ENCODE peak calls at places on chromosomes 3 and 15, in nine cellular contexts. Z is SK-MEL-5, P is NCI-H774, Q is WTC11, S is NCI-H1105, T is SHP77, N is RPMI8226, V is uterus, M is germinal center. U is an unnamed sample.

GRCh38 chr3:33202581-33203457 is 15.8 kb downstream of the SUSD5 start:
- DNase-seq in T (no peak), M (no peak), V (no peak), N (no peak), Z (no peak), Q (no peak), P (no peak), S (no peak), U (no peak)

GRCh38 chr15:100934735-100935134 is 15.6 kb downstream of the LRRK1 start:
- DNase-seq in S (no peak), V (no peak), Q (no peak), N (peak), P (no peak), M (no peak), T (no peak), Z (peak), U (no peak)

GRCh38 chr3:42264399-42265058 is 1.5 kb downstream of the CCK start:
- DNase-seq in Q (peak), S (no peak), T (no peak), N (peak), Z (peak), M (no peak), V (no peak), P (no peak), U (no peak)

GRCh38 chr3:16404349-16404895 is 109.1 kb downstream of the RFTN1 start:
- DNase-seq in S (no peak), N (no peak), V (no peak), Z (no peak), P (no peak), M (no peak), Q (no peak), T (no peak), U (no peak)

GRCh38 chr3:155418426-155418825 is 124.9 kb upstream of the STRIT1 start:
- DNase-seq in T (no peak), Q (no peak), V (no peak), P (no peak), Z (no peak), M (no peak), S (peak), N (no peak), U (no peak)

GRCh38 chr15:92811514-92811913 is 88.6 kb upstream of the CHD2 start:
- DNase-seq in S (peak), Z (no peak), Q (no peak), P (peak), M (no peak), T (peak), N (peak), V (no peak), U (no peak)

GRCh38 chr15:41031232-41032078 is 78.2 kb downstream of the CHAC1 start:
- DNase-seq in M (no peak), T (no peak), Q (no peak), P (no peak), N (no peak), V (no peak), S (no peak), Z (no peak), U (no peak)

GRCh38 chr15:32641517-32642059 is at the start of gene SCG5:
- DNase-seq in Z (no peak), N (no peak), V (peak), P (peak), M (no peak), T (peak), S (peak), Q (peak), U (no peak)

GRCh38 chr3:30302027-30302426 is 304.4 kb upstream of the TGFBR2 start:
- DNase-seq in P (no peak), M (no peak), V (no peak), T (no peak), N (no peak), Q (no peak), Z (no peak), S (no peak), U (no peak)

GRCh38 chr15:37038716-37039106 is 61.6 kb downstream of the MEIS2 start:
- DNase-seq in N (no peak), Q (no peak), P (no peak), Z (no peak), V (no peak), T (no peak), S (no peak), M (no peak), U (no peak)

GRCh38 chr15:57340673-57341259 is 35.5 kb upstream of the CGNL1 start:
- DNase-seq in Z (peak), Q (peak), M (peak), P (peak), N (peak), S (peak), V (peak), T (peak), U (peak)

GRCh38 chr3:58383904-58384303 is 49.7 kb downstream of the PDHB start:
- DNase-seq in N (no peak), M (no peak), Q (no peak), V (no peak), Z (peak), P (no peak), T (no peak), S (no peak), U (no peak)

GRCh38 chr3:171847595-171848259 is 4.6 kb downstream of the TMEM212 start:
- DNase-seq in T (no peak), S (no peak), Z (no peak), V (no peak), N (no peak), M (no peak), Q (no peak), P (no peak), U (no peak)

GRCh38 chr15:88610756-88611231 is 10.3 kb upstream of the AEN start:
- DNase-seq in V (no peak), S (no peak), M (no peak), Q (no peak), N (no peak), Z (no peak), T (no peak), P (no peak), U (no peak)

GRCh38 chr3:177519588-177519987 is 322.3 kb upstream of the TBL1XR1 start:
- DNase-seq in N (no peak), Z (no peak), P (no peak), Q (no peak), M (no peak), T (no peak), V (no peak), S (no peak), U (no peak)

GRCh38 chr3:47001731-47002489 is 22.4 kb downstream of the NBEAL2 start:
- DNase-seq in Z (no peak), V (no peak), N (no peak), P (no peak), S (no peak), M (no peak), Q (no peak), T (no peak), U (no peak)

GRCh38 chr15:65666257-65666656 is 44.5 kb downstream of the SLC24A1 start:
- DNase-seq in P (no peak), M (no peak), V (no peak), N (no peak), Q (no peak), S (no peak), Z (peak), T (no peak), U (no peak)

GRCh38 chr15:78234515-78235040 is at the start of gene ACSBG1:
- DNase-seq in M (no peak), N (no peak), S (no peak), P (no peak), V (no peak), Q (peak), Z (peak), T (no peak), U (no peak)

U was measured in CD4-positive, alpha-beta memory T cell.